ENCODE peak calls at places on chromosomes 4 and X, in five cellular contexts. K, Z, V, D and W are unnamed samples.

GRCh38 chr4:169311643-169312365 is 41.0 kb upstream of the SH3RF1 start:
- DNase-seq in Z (peak), V (peak), K (peak), D (no peak), W (peak)

GRCh38 chrX:154727418-154728323 is 23.2 kb downstream of the GAB3 start:
- DNase-seq in Z (peak), K (no peak), D (no peak), V (no peak), W (peak)

GRCh38 chr4:181007751-181008150 is 1235.5 kb upstream of the TENM3 start:
- DNase-seq in K (no peak), V (no peak), D (no peak), Z (no peak), W (peak)

GRCh38 chrX:39613997-39614679 is 483.6 kb downstream of the BCOR start:
- DNase-seq in D (no peak), V (peak), Z (no peak), K (peak), W (peak)

GRCh38 chr4:78591404-78591803 is 39.8 kb downstream of the ANXA3 start:
- DNase-seq in K (no peak), V (no peak), D (no peak), Z (no peak), W (no peak)

GRCh38 chr4:61896717-61897116 is 696.6 kb downstream of the ADGRL3 start:
- DNase-seq in K (no peak), V (peak), D (no peak), Z (no peak), W (no peak)

GRCh38 chrX:10620121-10620699 is at the start of gene MID1:
- DNase-seq in D (peak), V (peak), Z (peak), K (peak), W (peak)

GRCh38 chr4:176970853-176971252 is 178.1 kb upstream of the VEGFC start:
- DNase-seq in D (no peak), Z (no peak), V (no peak), K (no peak), W (no peak)

GRCh38 chr4:139167774-139168444 is 9.1 kb downstream of the ELF2 start:
- DNase-seq in D (no peak), K (no peak), Z (peak), V (no peak), W (peak)